ENCODE peak calls at places on chromosomes 16 and 17, in four cellular contexts. K, I, Q and A are unnamed samples.

GRCh38 chr17:55402374-55402773 is 19.3 kb downstream of the MMD start:
- DNase-seq in K (no peak), I (no peak), Q (no peak), A (no peak)

GRCh38 chr16:1346422-1347285 is 5.0 kb downstream of the TSR3 start:
- DNase-seq in K (no peak), I (no peak), Q (no peak), A (no peak)

GRCh38 chr16:66007717-66008116 is 358.8 kb upstream of the CDH5 start:
- DNase-seq in K (no peak), I (no peak), Q (no peak), A (no peak)

GRCh38 chr17:76884995-76885896 is 17.0 kb downstream of the MGAT5B start:
- DNase-seq in K (no peak), I (no peak), Q (no peak), A (peak; percentile 56)

GRCh38 chr17:46090871-46091270 is 91.8 kb downstream of the STH start:
- DNase-seq in K (no peak), I (no peak), Q (no peak), A (no peak)

GRCh38 chr17:56661906-56662305 is 68.4 kb downstream of the NOG start:
- DNase-seq in K (no peak), I (no peak), Q (no peak), A (no peak)

GRCh38 chr17:47789611-47790520 is 31.7 kb downstream of the OSBPL7 start:
- DNase-seq in K (no peak), I (no peak), Q (peak; percentile 71), A (peak; percentile 80)

GRCh38 chr17:5211458-5211857 is 19.8 kb upstream of the ZNF594 start:
- DNase-seq in K (no peak), I (no peak), Q (no peak), A (no peak)

GRCh38 chr16:70737377-70738082 is 51.7 kb upstream of the MTSS2 start:
- DNase-seq in K (peak; percentile 81), I (no peak), Q (no peak), A (no peak)

GRCh38 chr16:27972500-27972899 is 91.0 kb downstream of the GSG1L start:
- DNase-seq in K (peak; percentile 17), I (peak; percentile 51), Q (peak; percentile 45), A (peak; percentile 82)

GRCh38 chr17:64051153-64051552 is 30.7 kb upstream of the ICAM2 start:
- DNase-seq in K (no peak), I (no peak), Q (no peak), A (no peak)

GRCh38 chr17:80844418-80844990 is 147.1 kb upstream of the CHMP6 start:
- DNase-seq in K (no peak), I (no peak), Q (no peak), A (no peak)

GRCh38 chr17:34243732-34244299 is 11.3 kb upstream of the CCL2 start:
- DNase-seq in K (no peak), I (no peak), Q (no peak), A (no peak)

GRCh38 chr17:78933025-78933958 is 8.1 kb upstream of the TIMP2 start:
- DNase-seq in K (peak; percentile 45), I (peak; percentile 93), Q (no peak), A (no peak)

GRCh38 chr16:85639529-85640253 is 26.6 kb downstream of the GSE1 start:
- DNase-seq in K (no peak), I (no peak), Q (no peak), A (no peak)

GRCh38 chr17:46770818-46771600 is 47.5 kb downstream of the WNT3 start:
- DNase-seq in K (no peak), I (peak; percentile 50), Q (peak; percentile 84), A (peak; percentile 68)

GRCh38 chr17:78227455-78227916 is 3.9 kb upstream of the TMEM235 start:
- DNase-seq in K (no peak), I (no peak), Q (no peak), A (no peak)

GRCh38 chr16:85206472-85207356 is 94.4 kb upstream of the CIBAR2 start:
- DNase-seq in K (no peak), I (no peak), Q (no peak), A (peak; percentile 62)

GRCh38 chr17:17151962-17152361 is 54.2 kb downstream of the PLD6 start:
- DNase-seq in K (no peak), I (no peak), Q (no peak), A (no peak)

GRCh38 chr17:56247816-56248215 is 94.5 kb downstream of the ANKFN1 start:
- DNase-seq in K (no peak), I (no peak), Q (no peak), A (no peak)

GRCh38 chr16:81987121-81987520 is 24.1 kb downstream of the SDR42E1 start:
- DNase-seq in K (no peak), I (no peak), Q (no peak), A (no peak)

GRCh38 chr16:81987706-81988105 is 23.6 kb downstream of the SDR42E1 start:
- DNase-seq in K (no peak), I (no peak), Q (no peak), A (no peak)
- TF ChIP-seq CREB1 in K (no peak), I (no peak), Q (no peak), A (no peak)

DNA sequence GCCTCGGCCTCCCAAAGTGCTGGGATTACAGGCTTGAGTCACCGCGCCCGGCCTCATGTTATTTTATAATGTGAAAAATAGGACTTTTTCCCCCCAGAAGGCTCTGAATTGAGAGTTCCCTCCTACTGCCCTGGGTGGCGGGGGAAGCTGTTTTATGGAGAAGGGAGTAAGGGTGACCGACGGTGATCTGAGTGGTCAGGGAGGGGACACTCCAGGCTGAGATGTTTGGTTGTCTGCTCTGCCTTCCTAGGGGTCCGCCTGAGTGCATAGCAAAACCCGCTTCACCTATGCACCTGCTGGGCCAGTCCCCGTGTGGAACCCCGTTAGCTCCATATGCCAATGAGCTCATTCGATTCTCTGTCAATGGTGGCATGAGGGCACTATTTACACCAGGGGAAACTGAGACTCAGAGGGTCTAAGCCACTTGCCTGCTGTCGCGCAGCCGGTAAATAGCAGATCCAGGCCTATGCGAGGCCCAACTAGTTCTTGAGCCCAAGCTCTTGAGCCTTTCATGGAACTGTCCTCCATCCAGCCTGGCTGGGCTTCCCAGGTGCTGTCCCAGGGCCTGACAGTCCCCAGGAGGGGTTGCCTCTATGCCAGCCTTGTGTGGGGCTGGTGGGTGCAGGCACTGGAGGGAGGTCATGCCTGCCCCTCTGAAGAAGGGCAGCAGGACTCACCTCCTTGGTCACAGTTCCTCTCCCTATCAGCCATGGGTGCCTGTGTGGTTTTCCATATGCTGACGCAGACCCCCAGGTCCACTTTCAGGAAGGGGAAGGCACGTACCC is 1.7 kb upstream of the GJD3 start:
- DNase-seq in K (no peak), I (no peak), Q (no peak), A (no peak)
- H3K4me1 ChIP-seq in K (no peaks in the 10 kb centered on the region), I (peaks cover 23% of the 10 kb centered on the region), Q (peaks cover 3% of the 10 kb centered on the region), A (peaks cover 17% of the 10 kb centered on the region)

DNA sequence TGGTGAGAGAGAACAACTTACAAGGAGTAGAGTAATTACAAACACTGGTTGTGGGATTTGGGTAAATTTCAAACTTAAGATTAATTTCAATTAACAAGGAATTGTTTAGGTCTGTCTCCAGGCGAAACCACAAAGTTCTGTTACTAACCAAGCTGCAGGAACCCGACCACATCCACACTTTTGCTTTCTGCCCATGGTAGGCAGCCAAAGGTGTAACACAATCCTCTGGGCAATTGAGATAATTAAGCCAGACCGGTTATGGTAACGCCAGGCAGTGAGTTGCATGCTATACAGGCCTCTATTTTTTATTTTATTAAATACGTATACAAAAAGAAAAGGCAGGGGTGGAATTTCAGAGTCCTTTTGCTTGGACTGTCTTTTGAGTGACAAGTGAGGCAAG is 12.0 kb downstream of the KCNJ2 start:
- DNase-seq in K (no peak), I (no peak), Q (no peak), A (no peak)
- TF ChIP-seq REST in K (no peak), I (no peak), Q (no peak), A (no peak)

DNA sequence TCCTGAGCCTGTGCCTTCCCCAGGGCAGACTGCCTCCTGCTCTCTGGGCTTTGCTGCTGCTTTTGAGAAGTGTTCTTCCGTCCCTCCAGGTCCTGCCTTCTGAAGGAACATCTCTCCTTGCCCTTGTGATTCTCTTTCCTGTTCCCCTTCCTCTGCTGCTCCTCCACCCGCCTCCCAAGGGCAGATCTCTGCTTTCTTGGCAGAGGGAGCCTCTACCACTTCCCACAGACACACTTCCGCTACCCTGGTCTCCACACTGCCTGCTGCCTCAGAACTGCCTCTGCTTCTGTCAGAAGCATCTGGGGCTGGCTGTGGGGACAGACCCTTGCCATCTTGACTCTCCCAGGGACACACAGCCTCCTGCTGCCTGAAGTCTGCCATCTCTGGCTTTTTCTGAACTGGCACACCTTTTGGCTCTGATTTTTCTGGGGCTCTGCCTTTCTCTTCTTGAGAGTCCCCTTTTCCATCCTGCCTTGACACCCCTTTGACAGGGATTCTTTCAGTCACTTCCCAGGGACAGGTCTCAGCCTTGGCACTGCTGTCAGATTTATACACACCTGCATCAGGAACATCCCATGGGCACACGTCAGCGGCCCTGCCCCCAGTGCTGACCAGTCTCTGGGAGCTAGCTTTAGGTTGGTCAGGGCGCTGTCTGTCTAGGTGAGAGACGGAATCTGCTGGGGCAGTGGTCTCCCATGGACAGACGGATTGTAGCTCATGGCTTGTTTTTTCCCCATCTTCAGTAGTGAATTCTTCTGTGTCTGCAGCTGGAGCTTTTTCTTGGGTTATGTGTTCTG is 16.6 kb downstream of the GPR179 start:
- DNase-seq in K (no peak), I (no peak), Q (no peak), A (no peak)
- TF ChIP-seq CREB1 in K (no peak), I (no peak), Q (no peak), A (no peak)